ENCODE peak calls at places on chromosomes 7 and 10, in ten cellular contexts. One of them, this sample, is unnamed.

GRCh38 chr7:87001214-87001613 is 58.2 kb downstream of the ELAPOR2 start:
- DNase-seq in NCI-H524 treated with DMSO at 0.1 percent for 48 hours: no peak
- DNase-seq in CD8-positive, alpha-beta memory T cell: no peak
- DNase-seq in M059J: peak
- DNase-seq in C1 segment of cervical spinal cord: no peak
- DNase-seq in nephron progenitor cell: no peak
- DNase-seq in NCI-H1930: no peak
- DNase-seq in WTC11: no peak
- DNase-seq in activated CD4-positive, alpha-beta T cell treated with anti-CD3 and anti-CD28 coated beads, Interleukin-2, amount 10 ng/mL, durations not matched to agents 7 days and 5 days: no peak
- DNase-seq in posterior vena cava: no peak
- DNase-seq in this sample: no peak

GRCh38 chr7:23594879-23595604 is 2.1 kb upstream of the CCDC126 start:
- DNase-seq in NCI-H524 treated with DMSO at 0.1 percent for 48 hours: no peak
- DNase-seq in CD8-positive, alpha-beta memory T cell: no peak
- DNase-seq in M059J: peak
- DNase-seq in C1 segment of cervical spinal cord: no peak
- DNase-seq in nephron progenitor cell: no peak
- DNase-seq in NCI-H1930: no peak
- DNase-seq in WTC11: no peak
- DNase-seq in activated CD4-positive, alpha-beta T cell treated with anti-CD3 and anti-CD28 coated beads, Interleukin-2, amount 10 ng/mL, durations not matched to agents 7 days and 5 days: peak
- DNase-seq in posterior vena cava: no peak
- DNase-seq in this sample: no peak

GRCh38 chr7:27575647-27576046 is 87.0 kb downstream of the HIBADH start:
- DNase-seq in NCI-H524 treated with DMSO at 0.1 percent for 48 hours: no peak
- DNase-seq in CD8-positive, alpha-beta memory T cell: no peak
- DNase-seq in M059J: no peak
- DNase-seq in C1 segment of cervical spinal cord: no peak
- DNase-seq in nephron progenitor cell: no peak
- DNase-seq in NCI-H1930: no peak
- DNase-seq in WTC11: no peak
- DNase-seq in activated CD4-positive, alpha-beta T cell treated with anti-CD3 and anti-CD28 coated beads, Interleukin-2, amount 10 ng/mL, durations not matched to agents 7 days and 5 days: no peak
- DNase-seq in posterior vena cava: peak
- DNase-seq in this sample: no peak

GRCh38 chr10:16853809-16854208 is 36.6 kb upstream of the RSU1 start:
- DNase-seq in NCI-H524 treated with DMSO at 0.1 percent for 48 hours: no peak
- DNase-seq in CD8-positive, alpha-beta memory T cell: no peak
- DNase-seq in M059J: no peak
- DNase-seq in C1 segment of cervical spinal cord: no peak
- DNase-seq in nephron progenitor cell: no peak
- DNase-seq in NCI-H1930: no peak
- DNase-seq in WTC11: no peak
- DNase-seq in activated CD4-positive, alpha-beta T cell treated with anti-CD3 and anti-CD28 coated beads, Interleukin-2, amount 10 ng/mL, durations not matched to agents 7 days and 5 days: no peak
- DNase-seq in posterior vena cava: no peak
- DNase-seq in this sample: no peak

GRCh38 chr7:134885967-134886352 is 100.3 kb upstream of the AGBL3 start:
- DNase-seq in NCI-H524 treated with DMSO at 0.1 percent for 48 hours: no peak
- DNase-seq in CD8-positive, alpha-beta memory T cell: no peak
- DNase-seq in M059J: peak
- DNase-seq in C1 segment of cervical spinal cord: no peak
- DNase-seq in nephron progenitor cell: no peak
- DNase-seq in NCI-H1930: no peak
- DNase-seq in WTC11: no peak
- DNase-seq in activated CD4-positive, alpha-beta T cell treated with anti-CD3 and anti-CD28 coated beads, Interleukin-2, amount 10 ng/mL, durations not matched to agents 7 days and 5 days: no peak
- DNase-seq in posterior vena cava: no peak
- DNase-seq in this sample: no peak

GRCh38 chr10:63120554-63120953 is 12.6 kb upstream of the NRBF2 start:
- DNase-seq in NCI-H524 treated with DMSO at 0.1 percent for 48 hours: peak
- DNase-seq in CD8-positive, alpha-beta memory T cell: no peak
- DNase-seq in M059J: peak
- DNase-seq in C1 segment of cervical spinal cord: no peak
- DNase-seq in nephron progenitor cell: no peak
- DNase-seq in NCI-H1930: no peak
- DNase-seq in WTC11: no peak
- DNase-seq in activated CD4-positive, alpha-beta T cell treated with anti-CD3 and anti-CD28 coated beads, Interleukin-2, amount 10 ng/mL, durations not matched to agents 7 days and 5 days: no peak
- DNase-seq in posterior vena cava: no peak
- DNase-seq in this sample: no peak

GRCh38 chr7:40883826-40884225 is 749.0 kb downstream of the SUGCT start:
- DNase-seq in NCI-H524 treated with DMSO at 0.1 percent for 48 hours: no peak
- DNase-seq in CD8-positive, alpha-beta memory T cell: no peak
- DNase-seq in M059J: no peak
- DNase-seq in C1 segment of cervical spinal cord: no peak
- DNase-seq in nephron progenitor cell: no peak
- DNase-seq in NCI-H1930: no peak
- DNase-seq in WTC11: no peak
- DNase-seq in activated CD4-positive, alpha-beta T cell treated with anti-CD3 and anti-CD28 coated beads, Interleukin-2, amount 10 ng/mL, durations not matched to agents 7 days and 5 days: no peak
- DNase-seq in posterior vena cava: no peak
- DNase-seq in this sample: no peak

GRCh38 chr10:416091-416515 is 273.4 kb downstream of the DIP2C start:
- DNase-seq in NCI-H524 treated with DMSO at 0.1 percent for 48 hours: no peak
- DNase-seq in CD8-positive, alpha-beta memory T cell: no peak
- DNase-seq in M059J: no peak
- DNase-seq in C1 segment of cervical spinal cord: no peak
- DNase-seq in nephron progenitor cell: no peak
- DNase-seq in NCI-H1930: no peak
- DNase-seq in WTC11: peak
- DNase-seq in activated CD4-positive, alpha-beta T cell treated with anti-CD3 and anti-CD28 coated beads, Interleukin-2, amount 10 ng/mL, durations not matched to agents 7 days and 5 days: no peak
- DNase-seq in posterior vena cava: no peak
- DNase-seq in this sample: no peak

GRCh38 chr10:132264966-132265877 is 42.5 kb downstream of the STK32C start:
- DNase-seq in NCI-H524 treated with DMSO at 0.1 percent for 48 hours: no peak
- DNase-seq in CD8-positive, alpha-beta memory T cell: no peak
- DNase-seq in M059J: no peak
- DNase-seq in C1 segment of cervical spinal cord: no peak
- DNase-seq in nephron progenitor cell: no peak
- DNase-seq in NCI-H1930: no peak
- DNase-seq in WTC11: no peak
- DNase-seq in activated CD4-positive, alpha-beta T cell treated with anti-CD3 and anti-CD28 coated beads, Interleukin-2, amount 10 ng/mL, durations not matched to agents 7 days and 5 days: no peak
- DNase-seq in posterior vena cava: peak
- DNase-seq in this sample: no peak

GRCh38 chr10:103727546-103727963 is 127.8 kb downstream of the SH3PXD2A start:
- DNase-seq in NCI-H524 treated with DMSO at 0.1 percent for 48 hours: no peak
- DNase-seq in CD8-positive, alpha-beta memory T cell: no peak
- DNase-seq in M059J: no peak
- DNase-seq in C1 segment of cervical spinal cord: peak
- DNase-seq in nephron progenitor cell: no peak
- DNase-seq in NCI-H1930: no peak
- DNase-seq in WTC11: no peak
- DNase-seq in activated CD4-positive, alpha-beta T cell treated with anti-CD3 and anti-CD28 coated beads, Interleukin-2, amount 10 ng/mL, durations not matched to agents 7 days and 5 days: no peak
- DNase-seq in posterior vena cava: no peak
- DNase-seq in this sample: no peak

GRCh38 chr10:114507449-114507848 is 103.1 kb upstream of the AFAP1L2 start:
- DNase-seq in NCI-H524 treated with DMSO at 0.1 percent for 48 hours: no peak
- DNase-seq in CD8-positive, alpha-beta memory T cell: no peak
- DNase-seq in M059J: no peak
- DNase-seq in C1 segment of cervical spinal cord: no peak
- DNase-seq in nephron progenitor cell: no peak
- DNase-seq in NCI-H1930: no peak
- DNase-seq in WTC11: no peak
- DNase-seq in activated CD4-positive, alpha-beta T cell treated with anti-CD3 and anti-CD28 coated beads, Interleukin-2, amount 10 ng/mL, durations not matched to agents 7 days and 5 days: no peak
- DNase-seq in posterior vena cava: no peak
- DNase-seq in this sample: no peak